ENCODE peak calls at places on chromosome 2, in six cellular contexts. Z is RWPE1, C is Caki2, P is nephron progenitor cell, T is Caco-2, A is astrocyte of the spinal cord. O is an unnamed sample.

GRCh38 chr2:30147196-30147714 is 448 bp downstream of the YPEL5 start:
- DNase-seq in C (no peak), Z (no peak), T (no peak), A (peak), P (peak), O (peak)

GRCh38 chr2:170587117-170587516 is 128.0 kb upstream of the SP5 start:
- DNase-seq in A (no peak), C (no peak), Z (no peak), T (no peak), P (no peak), O (no peak)

GRCh38 chr2:241849616-241850543 is 8.8 kb downstream of the PDCD1 start:
- DNase-seq in A (no peak), C (no peak), P (no peak), Z (no peak), T (no peak), O (peak)

GRCh38 chr2:160956243-160956802 is 203.9 kb upstream of the TANK start:
- DNase-seq in C (no peak), A (no peak), Z (peak), T (no peak), P (no peak), O (no peak)

GRCh38 chr2:20348542-20348941 is 2.1 kb downstream of the PUM2 start:
- DNase-seq in T (no peak), C (no peak), Z (no peak), A (no peak), P (peak), O (no peak)

GRCh38 chr2:66576381-66577330 is 141.7 kb downstream of the MEIS1 start:
- DNase-seq in A (peak), P (no peak), T (no peak), Z (peak), C (no peak), O (peak)

GRCh38 chr2:83899271-83899670 is 559.8 kb downstream of the SUCLG1 start:
- DNase-seq in C (no peak), T (no peak), A (no peak), Z (no peak), P (no peak), O (no peak)

GRCh38 chr2:107817378-107817777 is 9.3 kb upstream of the RGPD4 start:
- DNase-seq in Z (no peak), C (no peak), A (no peak), P (no peak), T (no peak), O (no peak)

O was measured in osteoblast.